ENCODE peak calls at places on chromosomes 3 and 15, in seven cellular contexts. M is body of pancreas, H is dorsolateral prefrontal cortex, J is GM23338, P is NCI-H226, W is GM12891, Q is activated gamma-delta T cell. C is an unnamed sample.

GRCh38 chr15:77013786-77014136 is 18.8 kb downstream of the PSTPIP1 start:
- DNase-seq in M (no peak), H (no peak), J (no peak), P (no peak), W (peak), Q (peak), C (no peak)

GRCh38 chr15:67146214-67146613 is 80.8 kb downstream of the SMAD3 start:
- DNase-seq in M (peak), H (no peak), J (no peak), P (peak), W (no peak), Q (no peak), C (no peak)

GRCh38 chr3:14279706-14280061 is 101.1 kb downstream of the LSM3 start:
- DNase-seq in M (no peak), H (no peak), J (no peak), P (no peak), W (no peak), Q (no peak), C (no peak)

GRCh38 chr3:40336511-40337135 is 27.1 kb downstream of the EIF1B start:
- DNase-seq in M (peak), H (no peak), J (no peak), P (no peak), W (no peak), Q (no peak), C (no peak)

GRCh38 chr15:60255390-60255789 is 142.4 kb downstream of the ANXA2 start:
- DNase-seq in M (no peak), H (no peak), J (no peak), P (peak), W (no peak), Q (no peak), C (no peak)

GRCh38 chr3:78659386-78659987 is 1108.3 kb downstream of the ROBO1 start:
- DNase-seq in M (peak), H (no peak), J (peak), P (no peak), W (no peak), Q (no peak), C (no peak)

GRCh38 chr3:86988235-86988634 is 2.7 kb downstream of the VGLL3 start:
- DNase-seq in M (no peak), H (no peak), J (no peak), P (peak), W (no peak), Q (no peak), C (no peak)

GRCh38 chr3:68173230-68173629 is 518.8 kb upstream of the SUCLG2 start:
- DNase-seq in M (no peak), H (no peak), J (no peak), P (no peak), W (no peak), Q (no peak), C (no peak)